ENCODE peak calls at places on chromosomes 4 and X, in eight cellular contexts. E is esophagus muscularis mucosa, U is suprapubic skin, D is sigmoid colon, F is A549, A is body of pancreas, S is HCT116, V is uterus. J is an unnamed sample.

GRCh38 chr4:77036206-77036605 is 39.6 kb downstream of the CCNI start:
- DNase-seq in E (no peak), U (no peak), D (no peak), F (no peak), A (no peak), S (no peak), V (no peak), J (no peak)

GRCh38 chrX:23764585-23764984 is 18.4 kb upstream of the SAT1 start:
- DNase-seq in E (no peak), U (no peak), D (no peak), F (no peak), A (no peak), S (no peak), V (no peak), J (no peak)

GRCh38 chr4:84994280-84994679 is 27.8 kb upstream of the WDFY3 start:
- DNase-seq in E (no peak), U (no peak), D (no peak), F (no peak), A (no peak), S (no peak), V (no peak), J (no peak)

GRCh38 chr4:6467600-6467999 is 4.8 kb downstream of the PPP2R2C start:
- DNase-seq in E (peak; percentile 75), U (no peak), D (peak; percentile 11), F (no peak), A (no peak), S (no peak), V (no peak), J (no peak)

GRCh38 chr4:151165205-151166000 is 66.0 kb downstream of the RPS3A start:
- DNase-seq in E (no peak), U (no peak), D (no peak), F (no peak), A (no peak), S (no peak), V (no peak), J (no peak)

GRCh38 chrX:8306296-8306975 is 135.4 kb upstream of the VCX2 start:
- DNase-seq in E (no peak), U (no peak), D (no peak), F (no peak), A (no peak), S (no peak), V (no peak), J (no peak)

GRCh38 chr4:61408861-61409260 is 208.7 kb downstream of the ADGRL3 start:
- DNase-seq in E (no peak), U (no peak), D (no peak), F (no peak), A (no peak), S (no peak), V (no peak), J (no peak)

GRCh38 chrX:140709421-140709846 is at the start of gene LINC00632:
- DNase-seq in E (no peak), U (no peak), D (no peak), F (no peak), A (no peak), S (no peak), V (no peak), J (no peak)

GRCh38 chrX:44878780-44879179 is 5.8 kb downstream of the KDM6A start:
- DNase-seq in E (no peak), U (no peak), D (no peak), F (no peak), A (no peak), S (no peak), V (no peak), J (no peak)

GRCh38 chr4:132396636-132397035 is 752.5 kb upstream of the PCDH10 start:
- DNase-seq in E (no peak), U (no peak), D (no peak), F (no peak), A (no peak), S (no peak), V (no peak), J (no peak)

GRCh38 chr4:153488719-153489384 is 22.7 kb downstream of the TMEM131L start:
- DNase-seq in E (peak; percentile 82), U (no peak), D (no peak), F (no peak), A (no peak), S (no peak), V (no peak), J (no peak)

GRCh38 chrX:2513120-2513664 is 12.4 kb upstream of the DHRSX start:
- DNase-seq in E (no peak), U (no peak), D (no peak), F (no peak), A (no peak), S (no peak), V (no peak), J (no peak)

GRCh38 chr4:151401739-151402138 is 7.2 kb upstream of the FHIP1A start:
- DNase-seq in E (no peak), U (no peak), D (no peak), F (no peak), A (no peak), S (no peak), V (no peak), J (no peak)

GRCh38 chr4:41155194-41155830 is 59.0 kb downstream of the APBB2 start:
- DNase-seq in E (no peak), U (no peak), D (no peak), F (no peak), A (no peak), S (no peak), V (no peak), J (no peak)

GRCh38 chr4:185215261-185215660 is 5.9 kb downstream of the SNX25 start:
- DNase-seq in E (no peak), U (no peak), D (no peak), F (no peak), A (no peak), S (no peak), V (no peak), J (no peak)

GRCh38 chrX:84363674-84364073 is 138.6 kb downstream of the HDX start:
- DNase-seq in E (no peak), U (no peak), D (no peak), F (no peak), A (no peak), S (no peak), V (no peak), J (no peak)

GRCh38 chrX:118523920-118524319 is 28.3 kb downstream of the DOCK11 start:
- DNase-seq in E (no peak), U (no peak), D (no peak), F (no peak), A (no peak), S (no peak), V (no peak), J (no peak)
- H3K27ac ChIP-seq in E (peak overlapping the region; percentile 69), U (no peak overlapping the region), D (peak overlapping the region; percentile 45), F (no peak overlapping the region), A (no peak overlapping the region), S (no peak overlapping the region), V (no peak overlapping the region), J (no peak overlapping the region)

DNA sequence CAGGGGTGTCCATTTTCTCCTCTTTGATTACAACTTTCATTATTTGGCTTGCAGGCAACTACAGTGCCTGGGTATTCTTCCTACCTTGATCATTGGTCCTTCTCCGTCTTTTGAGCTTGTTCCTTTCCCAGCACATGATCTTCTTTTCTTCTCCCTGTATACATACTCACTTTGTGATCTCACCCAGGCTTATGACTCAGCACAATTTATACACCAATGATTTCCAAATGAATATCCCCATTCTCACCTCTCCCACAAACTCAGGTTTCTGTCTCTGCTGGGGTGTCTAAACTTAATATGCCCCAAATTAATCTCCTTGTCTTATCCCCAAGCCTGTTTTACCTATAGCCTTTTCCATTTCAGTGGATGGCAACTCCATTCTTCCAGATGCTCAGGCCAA is 19.5 kb upstream of the C4orf54 start:
- DNase-seq in E (no peak), U (no peak), D (no peak), F (no peak), A (no peak), S (no peak), V (no peak), J (no peak)
- TF ChIP-seq POLR2A in E (no peak), U (no peak), D (no peak), F (no peak), A (no peak), S (no peak), V (no peak), J (no peak)

DNA sequence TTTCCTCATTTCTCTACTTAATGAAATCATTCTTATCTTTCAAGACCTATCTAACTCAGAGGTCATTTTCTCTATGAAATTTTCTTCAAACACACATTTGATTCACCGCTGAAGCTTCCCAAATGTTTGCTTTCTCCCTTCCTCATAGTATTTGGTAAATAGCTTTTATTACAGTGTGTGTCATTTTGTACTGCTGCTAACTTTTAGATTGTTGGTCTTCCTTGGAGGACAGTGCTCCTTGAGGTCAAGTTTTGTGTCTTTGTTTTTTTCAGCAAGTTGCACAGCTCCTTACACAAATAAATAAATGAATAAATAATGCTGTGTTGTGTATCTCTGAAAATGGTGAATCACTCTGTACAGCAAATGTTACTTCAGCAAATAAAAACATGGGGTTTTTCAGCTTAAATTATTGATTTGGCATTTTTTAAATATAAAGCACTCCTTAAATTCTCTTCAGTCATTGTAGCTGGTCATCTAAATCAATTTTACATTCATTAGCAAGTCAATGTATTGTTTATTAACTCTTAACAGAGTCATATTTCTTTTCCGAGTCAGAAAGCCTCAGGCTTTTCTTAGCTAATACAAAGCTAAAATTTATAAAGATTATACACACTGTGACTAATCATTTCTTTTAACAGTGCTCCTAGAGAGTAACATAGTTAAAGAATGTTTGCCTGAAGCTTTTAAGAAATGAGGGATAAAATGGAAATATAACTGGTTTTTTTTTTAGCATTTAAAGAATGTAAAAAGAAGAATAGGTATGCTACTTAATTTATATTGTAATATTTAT is 30.1 kb upstream of the MAD2L1 start:
- DNase-seq in E (no peak), U (no peak), D (no peak), F (no peak), A (no peak), S (no peak), V (no peak), J (no peak)
- H3K27ac ChIP-seq in E (no peak overlapping the region), U (no peak overlapping the region), D (no peak overlapping the region), F (no peak overlapping the region), A (no peak overlapping the region), S (no peak overlapping the region), V (no peak overlapping the region), J (no peak overlapping the region)

GRCh38 chrX:47878198-47878597 is 41.5 kb downstream of the ZNF81 start:
- DNase-seq in E (no peak), U (no peak), D (no peak), F (no peak), A (no peak), S (no peak), V (no peak), J (no peak)

GRCh38 chrX:47880927-47881326 is 44.2 kb downstream of the ZNF81 start:
- DNase-seq in E (no peak), U (no peak), D (no peak), F (no peak), A (no peak), S (no peak), V (no peak), J (no peak)

GRCh38 chrX:47877327-47877726 is 40.6 kb downstream of the ZNF81 start:
- DNase-seq in E (no peak), U (no peak), D (no peak), F (no peak), A (no peak), S (no peak), V (no peak), J (no peak)

GRCh38 chrX:47879447-47879846 is 42.7 kb downstream of the ZNF81 start:
- DNase-seq in E (no peak), U (no peak), D (no peak), F (no peak), A (no peak), S (no peak), V (no peak), J (no peak)
- TF ChIP-seq POLR2A in E (no peak), U (no peak), D (no peak), F (no peak), A (no peak), S (no peak), V (no peak), J (no peak)

GRCh38 chrX:29671426-29671825 is 543.9 kb upstream of the MAGEB2 start:
- DNase-seq in E (no peak), U (no peak), D (no peak), F (no peak), A (no peak), S (no peak), V (no peak), J (no peak)
- H3K27ac ChIP-seq in E (no peak overlapping the region), U (no peak overlapping the region), D (no peak overlapping the region), F (no peak overlapping the region), A (no peak overlapping the region), S (no peak overlapping the region), V (no peak overlapping the region), J (no peak overlapping the region)